ENCODE peak calls at places on chromosomes 16 and 17, in nine cellular contexts. One of them, this sample, is unnamed.

GRCh38 chr16:64964126-64964540 is 157.7 kb downstream of the CDH11 start:
- DNase-seq in H4: peak; percentile 34
- DNase-seq in NCI-H526: no peak
- DNase-seq in Right ventricle myocardium superior: no peak
- DNase-seq in sigmoid colon: no peak
- DNase-seq in nucleus accumbens: no peak
- DNase-seq in NCI-H187 treated with DMSO at 0.1 percent for 48 hours: no peak
- DNase-seq in AG08395: no peak
- DNase-seq in stimulated activated CD4-positive, alpha-beta T cell treated with anti-CD3 and anti-CD28 coated beads, Interleukin-2, amount 100 ng/mL, for 24 hours: no peak
- DNase-seq in this sample: peak; percentile 23

GRCh38 chr16:17606460-17606859 is 135.7 kb upstream of the XYLT1 start:
- DNase-seq in AG08395: no peak
- DNase-seq in Right ventricle myocardium superior: no peak
- DNase-seq in H4: no peak
- DNase-seq in NCI-H526: no peak
- DNase-seq in NCI-H187 treated with DMSO at 0.1 percent for 48 hours: no peak
- DNase-seq in stimulated activated CD4-positive, alpha-beta T cell treated with anti-CD3 and anti-CD28 coated beads, Interleukin-2, amount 100 ng/mL, for 24 hours: no peak
- DNase-seq in nucleus accumbens: no peak
- DNase-seq in sigmoid colon: no peak
- DNase-seq in this sample: no peak

GRCh38 chr16:88614818-88615580 is 23.4 kb upstream of the IL17C start:
- DNase-seq in sigmoid colon: no peak
- DNase-seq in H4: no peak
- DNase-seq in AG08395: no peak
- DNase-seq in NCI-H187 treated with DMSO at 0.1 percent for 48 hours: no peak
- DNase-seq in stimulated activated CD4-positive, alpha-beta T cell treated with anti-CD3 and anti-CD28 coated beads, Interleukin-2, amount 100 ng/mL, for 24 hours: no peak
- DNase-seq in Right ventricle myocardium superior: no peak
- DNase-seq in NCI-H526: no peak
- DNase-seq in nucleus accumbens: no peak
- DNase-seq in this sample: no peak

GRCh38 chr16:55651841-55652824 is 3.7 kb upstream of the SLC6A2 start:
- DNase-seq in AG08395: no peak
- DNase-seq in stimulated activated CD4-positive, alpha-beta T cell treated with anti-CD3 and anti-CD28 coated beads, Interleukin-2, amount 100 ng/mL, for 24 hours: no peak
- DNase-seq in NCI-H526: no peak
- DNase-seq in H4: no peak
- DNase-seq in Right ventricle myocardium superior: no peak
- DNase-seq in NCI-H187 treated with DMSO at 0.1 percent for 48 hours: no peak
- DNase-seq in nucleus accumbens: no peak
- DNase-seq in sigmoid colon: no peak
- DNase-seq in this sample: no peak

GRCh38 chr16:27177031-27177774 is 26.1 kb upstream of the KDM8 start:
- DNase-seq in AG08395: peak; percentile 90
- DNase-seq in NCI-H187 treated with DMSO at 0.1 percent for 48 hours: no peak
- DNase-seq in H4: peak; percentile 34
- DNase-seq in stimulated activated CD4-positive, alpha-beta T cell treated with anti-CD3 and anti-CD28 coated beads, Interleukin-2, amount 100 ng/mL, for 24 hours: peak; percentile 40
- DNase-seq in Right ventricle myocardium superior: no peak
- DNase-seq in sigmoid colon: no peak
- DNase-seq in nucleus accumbens: no peak
- DNase-seq in NCI-H526: no peak
- DNase-seq in this sample: peak; percentile 8

GRCh38 chr17:83129676-83130075 is 50.3 kb downstream of the METRNL start:
- DNase-seq in AG08395: no peak
- DNase-seq in sigmoid colon: no peak
- DNase-seq in NCI-H526: no peak
- DNase-seq in stimulated activated CD4-positive, alpha-beta T cell treated with anti-CD3 and anti-CD28 coated beads, Interleukin-2, amount 100 ng/mL, for 24 hours: no peak
- DNase-seq in NCI-H187 treated with DMSO at 0.1 percent for 48 hours: no peak
- DNase-seq in nucleus accumbens: no peak
- DNase-seq in Right ventricle myocardium superior: peak; percentile 12
- DNase-seq in H4: no peak
- DNase-seq in this sample: no peak

GRCh38 chr17:68356520-68356919 is 65.2 kb downstream of the ARSG start:
- DNase-seq in H4: no peak
- DNase-seq in AG08395: no peak
- DNase-seq in Right ventricle myocardium superior: no peak
- DNase-seq in NCI-H526: no peak
- DNase-seq in nucleus accumbens: no peak
- DNase-seq in NCI-H187 treated with DMSO at 0.1 percent for 48 hours: no peak
- DNase-seq in sigmoid colon: no peak
- DNase-seq in stimulated activated CD4-positive, alpha-beta T cell treated with anti-CD3 and anti-CD28 coated beads, Interleukin-2, amount 100 ng/mL, for 24 hours: peak; percentile 61
- DNase-seq in this sample: peak; percentile 84

GRCh38 chr17:43839670-43840101 is 6.7 kb upstream of the MPP3 start:
- DNase-seq in stimulated activated CD4-positive, alpha-beta T cell treated with anti-CD3 and anti-CD28 coated beads, Interleukin-2, amount 100 ng/mL, for 24 hours: no peak
- DNase-seq in AG08395: no peak
- DNase-seq in H4: peak; percentile 38
- DNase-seq in NCI-H526: peak; percentile 52
- DNase-seq in nucleus accumbens: no peak
- DNase-seq in Right ventricle myocardium superior: no peak
- DNase-seq in sigmoid colon: no peak
- DNase-seq in NCI-H187 treated with DMSO at 0.1 percent for 48 hours: peak; percentile 74
- DNase-seq in this sample: no peak

GRCh38 chr17:68777243-68777855 is 176.2 kb upstream of the FAM20A start:
- DNase-seq in stimulated activated CD4-positive, alpha-beta T cell treated with anti-CD3 and anti-CD28 coated beads, Interleukin-2, amount 100 ng/mL, for 24 hours: no peak
- DNase-seq in Right ventricle myocardium superior: peak; percentile 58
- DNase-seq in NCI-H526: peak; percentile 32
- DNase-seq in sigmoid colon: peak; percentile 77
- DNase-seq in NCI-H187 treated with DMSO at 0.1 percent for 48 hours: no peak
- DNase-seq in H4: peak; percentile 55
- DNase-seq in AG08395: peak; percentile 73
- DNase-seq in nucleus accumbens: peak; percentile 81
- DNase-seq in this sample: peak; percentile 62

GRCh38 chr17:75124041-75124818 is 7.3 kb downstream of the NT5C start:
- DNase-seq in Right ventricle myocardium superior: peak; percentile 63
- DNase-seq in sigmoid colon: no peak
- DNase-seq in H4: peak; percentile 100
- DNase-seq in NCI-H526: no peak
- DNase-seq in AG08395: no peak
- DNase-seq in stimulated activated CD4-positive, alpha-beta T cell treated with anti-CD3 and anti-CD28 coated beads, Interleukin-2, amount 100 ng/mL, for 24 hours: peak; percentile 68
- DNase-seq in nucleus accumbens: peak; percentile 5
- DNase-seq in NCI-H187 treated with DMSO at 0.1 percent for 48 hours: no peak
- DNase-seq in this sample: no peak

GRCh38 chr16:89574681-89575246 is 794 bp upstream of the CPNE7 start:
- DNase-seq in Right ventricle myocardium superior: peak; percentile 70
- DNase-seq in H4: peak; percentile 63
- DNase-seq in NCI-H187 treated with DMSO at 0.1 percent for 48 hours: no peak
- DNase-seq in AG08395: peak; percentile 93
- DNase-seq in nucleus accumbens: no peak
- DNase-seq in NCI-H526: peak; percentile 74
- DNase-seq in sigmoid colon: no peak
- DNase-seq in stimulated activated CD4-positive, alpha-beta T cell treated with anti-CD3 and anti-CD28 coated beads, Interleukin-2, amount 100 ng/mL, for 24 hours: peak; percentile 63
- DNase-seq in this sample: no peak

GRCh38 chr16:1034230-1035065 is 38.1 kb upstream of the SSTR5 start:
- DNase-seq in NCI-H187 treated with DMSO at 0.1 percent for 48 hours: no peak
- DNase-seq in AG08395: no peak
- DNase-seq in nucleus accumbens: peak; percentile 82
- DNase-seq in Right ventricle myocardium superior: no peak
- DNase-seq in NCI-H526: no peak
- DNase-seq in stimulated activated CD4-positive, alpha-beta T cell treated with anti-CD3 and anti-CD28 coated beads, Interleukin-2, amount 100 ng/mL, for 24 hours: no peak
- DNase-seq in H4: no peak
- DNase-seq in sigmoid colon: no peak
- DNase-seq in this sample: no peak

GRCh38 chr16:84482951-84483881 is 21.2 kb downstream of the MEAK7 start:
- DNase-seq in nucleus accumbens: no peak
- DNase-seq in Right ventricle myocardium superior: peak; percentile 26
- DNase-seq in H4: no peak
- DNase-seq in NCI-H526: no peak
- DNase-seq in stimulated activated CD4-positive, alpha-beta T cell treated with anti-CD3 and anti-CD28 coated beads, Interleukin-2, amount 100 ng/mL, for 24 hours: no peak
- DNase-seq in AG08395: no peak
- DNase-seq in sigmoid colon: no peak
- DNase-seq in NCI-H187 treated with DMSO at 0.1 percent for 48 hours: no peak
- DNase-seq in this sample: no peak

GRCh38 chr17:49051269-49051668 is 54.1 kb downstream of the IGF2BP1 start:
- DNase-seq in stimulated activated CD4-positive, alpha-beta T cell treated with anti-CD3 and anti-CD28 coated beads, Interleukin-2, amount 100 ng/mL, for 24 hours: no peak
- DNase-seq in NCI-H187 treated with DMSO at 0.1 percent for 48 hours: no peak
- DNase-seq in NCI-H526: no peak
- DNase-seq in AG08395: no peak
- DNase-seq in nucleus accumbens: no peak
- DNase-seq in sigmoid colon: no peak
- DNase-seq in Right ventricle myocardium superior: no peak
- DNase-seq in H4: no peak
- DNase-seq in this sample: no peak

GRCh38 chr16:12215302-12216105 is 239.0 kb downstream of the SNX29 start:
- DNase-seq in H4: no peak
- DNase-seq in stimulated activated CD4-positive, alpha-beta T cell treated with anti-CD3 and anti-CD28 coated beads, Interleukin-2, amount 100 ng/mL, for 24 hours: no peak
- DNase-seq in AG08395: no peak
- DNase-seq in Right ventricle myocardium superior: no peak
- DNase-seq in NCI-H187 treated with DMSO at 0.1 percent for 48 hours: no peak
- DNase-seq in NCI-H526: peak; percentile 68
- DNase-seq in nucleus accumbens: no peak
- DNase-seq in sigmoid colon: no peak
- DNase-seq in this sample: no peak

GRCh38 chr17:82272495-82273326 is 789 bp downstream of the CSNK1D start:
- DNase-seq in H4: no peak
- DNase-seq in nucleus accumbens: peak; percentile 52
- DNase-seq in sigmoid colon: no peak
- DNase-seq in NCI-H526: peak; percentile 62
- DNase-seq in NCI-H187 treated with DMSO at 0.1 percent for 48 hours: no peak
- DNase-seq in AG08395: no peak
- DNase-seq in stimulated activated CD4-positive, alpha-beta T cell treated with anti-CD3 and anti-CD28 coated beads, Interleukin-2, amount 100 ng/mL, for 24 hours: peak; percentile 42
- DNase-seq in Right ventricle myocardium superior: peak; percentile 67
- DNase-seq in this sample: no peak

GRCh38 chr16:10609410-10609774 is 29.0 kb upstream of the EMP2 start:
- DNase-seq in H4: no peak
- DNase-seq in sigmoid colon: no peak
- DNase-seq in Right ventricle myocardium superior: no peak
- DNase-seq in AG08395: peak; percentile 84
- DNase-seq in nucleus accumbens: no peak
- DNase-seq in stimulated activated CD4-positive, alpha-beta T cell treated with anti-CD3 and anti-CD28 coated beads, Interleukin-2, amount 100 ng/mL, for 24 hours: no peak
- DNase-seq in NCI-H187 treated with DMSO at 0.1 percent for 48 hours: no peak
- DNase-seq in NCI-H526: no peak
- DNase-seq in this sample: no peak

GRCh38 chr17:38350035-38350434 is 1.6 kb upstream of the SOCS7 start:
- DNase-seq in Right ventricle myocardium superior: no peak
- DNase-seq in stimulated activated CD4-positive, alpha-beta T cell treated with anti-CD3 and anti-CD28 coated beads, Interleukin-2, amount 100 ng/mL, for 24 hours: no peak
- DNase-seq in nucleus accumbens: no peak
- DNase-seq in AG08395: no peak
- DNase-seq in NCI-H187 treated with DMSO at 0.1 percent for 48 hours: no peak
- DNase-seq in NCI-H526: no peak
- DNase-seq in sigmoid colon: no peak
- DNase-seq in H4: no peak
- DNase-seq in this sample: no peak

GRCh38 chr16:87465306-87465705 is 27.5 kb downstream of the ZCCHC14 start:
- DNase-seq in sigmoid colon: peak; percentile 96
- DNase-seq in stimulated activated CD4-positive, alpha-beta T cell treated with anti-CD3 and anti-CD28 coated beads, Interleukin-2, amount 100 ng/mL, for 24 hours: no peak
- DNase-seq in H4: peak; percentile 93
- DNase-seq in AG08395: peak; percentile 88
- DNase-seq in nucleus accumbens: no peak
- DNase-seq in Right ventricle myocardium superior: peak; percentile 86
- DNase-seq in NCI-H526: peak; percentile 24
- DNase-seq in NCI-H187 treated with DMSO at 0.1 percent for 48 hours: no peak
- DNase-seq in this sample: peak; percentile 65

GRCh38 chr16:54077412-54077821 is 209.2 kb downstream of the IRX3 start:
- DNase-seq in AG08395: peak; percentile 43
- DNase-seq in NCI-H526: no peak
- DNase-seq in NCI-H187 treated with DMSO at 0.1 percent for 48 hours: no peak
- DNase-seq in stimulated activated CD4-positive, alpha-beta T cell treated with anti-CD3 and anti-CD28 coated beads, Interleukin-2, amount 100 ng/mL, for 24 hours: no peak
- DNase-seq in nucleus accumbens: no peak
- DNase-seq in H4: peak; percentile 65
- DNase-seq in sigmoid colon: no peak
- DNase-seq in Right ventricle myocardium superior: no peak
- DNase-seq in this sample: peak; percentile 33

GRCh38 chr16:83955218-83956130 is 2.4 kb downstream of the OSGIN1 start:
- DNase-seq in Right ventricle myocardium superior: peak; percentile 41
- DNase-seq in nucleus accumbens: no peak
- DNase-seq in NCI-H526: no peak
- DNase-seq in AG08395: no peak
- DNase-seq in NCI-H187 treated with DMSO at 0.1 percent for 48 hours: no peak
- DNase-seq in sigmoid colon: no peak
- DNase-seq in stimulated activated CD4-positive, alpha-beta T cell treated with anti-CD3 and anti-CD28 coated beads, Interleukin-2, amount 100 ng/mL, for 24 hours: no peak
- DNase-seq in H4: no peak
- DNase-seq in this sample: peak; percentile 41

GRCh38 chr16:3480901-3481695 is 14.2 kb downstream of the C16orf90 start:
- DNase-seq in H4: no peak
- DNase-seq in sigmoid colon: no peak
- DNase-seq in stimulated activated CD4-positive, alpha-beta T cell treated with anti-CD3 and anti-CD28 coated beads, Interleukin-2, amount 100 ng/mL, for 24 hours: no peak
- DNase-seq in nucleus accumbens: no peak
- DNase-seq in Right ventricle myocardium superior: no peak
- DNase-seq in NCI-H526: no peak
- DNase-seq in NCI-H187 treated with DMSO at 0.1 percent for 48 hours: no peak
- DNase-seq in AG08395: no peak
- DNase-seq in this sample: no peak

GRCh38 chr17:57924677-57925076 is 30.5 kb downstream of the CUEDC1 start:
- DNase-seq in Right ventricle myocardium superior: peak; percentile 61
- DNase-seq in nucleus accumbens: no peak
- DNase-seq in AG08395: no peak
- DNase-seq in NCI-H526: peak; percentile 29
- DNase-seq in stimulated activated CD4-positive, alpha-beta T cell treated with anti-CD3 and anti-CD28 coated beads, Interleukin-2, amount 100 ng/mL, for 24 hours: no peak
- DNase-seq in sigmoid colon: no peak
- DNase-seq in H4: no peak
- DNase-seq in NCI-H187 treated with DMSO at 0.1 percent for 48 hours: peak; percentile 48
- DNase-seq in this sample: no peak

GRCh38 chr16:83968891-83969672 is 1.0 kb downstream of the NECAB2 start:
- DNase-seq in sigmoid colon: no peak
- DNase-seq in nucleus accumbens: no peak
- DNase-seq in NCI-H187 treated with DMSO at 0.1 percent for 48 hours: no peak
- DNase-seq in H4: no peak
- DNase-seq in stimulated activated CD4-positive, alpha-beta T cell treated with anti-CD3 and anti-CD28 coated beads, Interleukin-2, amount 100 ng/mL, for 24 hours: no peak
- DNase-seq in Right ventricle myocardium superior: peak; percentile 22
- DNase-seq in AG08395: no peak
- DNase-seq in NCI-H526: no peak
- DNase-seq in this sample: no peak

GRCh38 chr16:5325932-5326331 is 228.3 kb upstream of the EEF2KMT start:
- DNase-seq in nucleus accumbens: no peak
- DNase-seq in NCI-H187 treated with DMSO at 0.1 percent for 48 hours: no peak
- DNase-seq in stimulated activated CD4-positive, alpha-beta T cell treated with anti-CD3 and anti-CD28 coated beads, Interleukin-2, amount 100 ng/mL, for 24 hours: no peak
- DNase-seq in H4: no peak
- DNase-seq in AG08395: no peak
- DNase-seq in Right ventricle myocardium superior: no peak
- DNase-seq in NCI-H526: no peak
- DNase-seq in sigmoid colon: no peak
- DNase-seq in this sample: no peak

GRCh38 chr16:73050115-73051099 is 2.5 kb upstream of the ZFHX3 start:
- DNase-seq in nucleus accumbens: peak; percentile 18
- DNase-seq in NCI-H526: peak; percentile 81
- DNase-seq in sigmoid colon: no peak
- DNase-seq in Right ventricle myocardium superior: no peak
- DNase-seq in stimulated activated CD4-positive, alpha-beta T cell treated with anti-CD3 and anti-CD28 coated beads, Interleukin-2, amount 100 ng/mL, for 24 hours: no peak
- DNase-seq in AG08395: no peak
- DNase-seq in NCI-H187 treated with DMSO at 0.1 percent for 48 hours: no peak
- DNase-seq in H4: no peak
- DNase-seq in this sample: no peak

GRCh38 chr16:56930516-56931252 is 1.3 kb upstream of the HERPUD1 start:
- DNase-seq in AG08395: no peak
- DNase-seq in stimulated activated CD4-positive, alpha-beta T cell treated with anti-CD3 and anti-CD28 coated beads, Interleukin-2, amount 100 ng/mL, for 24 hours: no peak
- DNase-seq in sigmoid colon: peak; percentile 64
- DNase-seq in H4: no peak
- DNase-seq in Right ventricle myocardium superior: no peak
- DNase-seq in NCI-H187 treated with DMSO at 0.1 percent for 48 hours: peak; percentile 23
- DNase-seq in NCI-H526: peak; percentile 40
- DNase-seq in nucleus accumbens: no peak
- DNase-seq in this sample: no peak

GRCh38 chr16:86942469-86943175 is 364.3 kb downstream of the FOXL1 start:
- DNase-seq in NCI-H187 treated with DMSO at 0.1 percent for 48 hours: no peak
- DNase-seq in Right ventricle myocardium superior: no peak
- DNase-seq in stimulated activated CD4-positive, alpha-beta T cell treated with anti-CD3 and anti-CD28 coated beads, Interleukin-2, amount 100 ng/mL, for 24 hours: no peak
- DNase-seq in nucleus accumbens: no peak
- DNase-seq in sigmoid colon: no peak
- DNase-seq in H4: no peak
- DNase-seq in NCI-H526: no peak
- DNase-seq in AG08395: peak; percentile 82
- DNase-seq in this sample: peak; percentile 87

GRCh38 chr17:7435676-7436555 is 681 bp downstream of the TMEM102 start:
- DNase-seq in AG08395: no peak
- DNase-seq in NCI-H526: peak; percentile 58
- DNase-seq in stimulated activated CD4-positive, alpha-beta T cell treated with anti-CD3 and anti-CD28 coated beads, Interleukin-2, amount 100 ng/mL, for 24 hours: peak; percentile 55
- DNase-seq in Right ventricle myocardium superior: peak; percentile 71
- DNase-seq in sigmoid colon: no peak
- DNase-seq in nucleus accumbens: no peak
- DNase-seq in NCI-H187 treated with DMSO at 0.1 percent for 48 hours: no peak
- DNase-seq in H4: no peak
- DNase-seq in this sample: no peak

GRCh38 chr17:8175795-8176196 is 384 bp downstream of the TMEM107 start:
- DNase-seq in H4: no peak
- DNase-seq in NCI-H187 treated with DMSO at 0.1 percent for 48 hours: no peak
- DNase-seq in Right ventricle myocardium superior: peak; percentile 55
- DNase-seq in nucleus accumbens: peak; percentile 57
- DNase-seq in AG08395: no peak
- DNase-seq in sigmoid colon: no peak
- DNase-seq in NCI-H526: peak; percentile 24
- DNase-seq in stimulated activated CD4-positive, alpha-beta T cell treated with anti-CD3 and anti-CD28 coated beads, Interleukin-2, amount 100 ng/mL, for 24 hours: no peak
- DNase-seq in this sample: no peak

GRCh38 chr16:81238296-81239011 is at the start of gene BCO1:
- DNase-seq in H4: peak; percentile 81
- DNase-seq in NCI-H526: no peak
- DNase-seq in stimulated activated CD4-positive, alpha-beta T cell treated with anti-CD3 and anti-CD28 coated beads, Interleukin-2, amount 100 ng/mL, for 24 hours: no peak
- DNase-seq in Right ventricle myocardium superior: no peak
- DNase-seq in AG08395: peak; percentile 35
- DNase-seq in nucleus accumbens: peak; percentile 22
- DNase-seq in NCI-H187 treated with DMSO at 0.1 percent for 48 hours: no peak
- DNase-seq in sigmoid colon: no peak
- DNase-seq in this sample: peak; percentile 68

This sample was measured in astrocyte of the cerebellum.